ENCODE peak calls at places on chromosomes 16 and 17, in nine cellular contexts. W, S, M, O, Q, F, Y, Z and J are unnamed samples.

GRCh38 chr16:48459167-48459566 is 74.0 kb upstream of the SIAH1 start:
- DNase-seq in W (no peak), S (no peak), M (no peak), O (no peak), Q (no peak), F (no peak), Y (no peak), Z (no peak), J (no peak)

GRCh38 chr17:41322264-41322902 is 6.9 kb upstream of the KRTAP17-1 start:
- DNase-seq in W (no peak), S (no peak), M (peak), O (peak), Q (no peak), F (no peak), Y (no peak), Z (peak), J (no peak)

GRCh38 chr16:86791287-86792074 is 213.1 kb downstream of the FOXL1 start:
- DNase-seq in W (no peak), S (no peak), M (no peak), O (no peak), Q (no peak), F (no peak), Y (no peak), Z (no peak), J (no peak)

GRCh38 chr16:15928261-15929104 is 20.9 kb upstream of the ABCC1 start:
- DNase-seq in W (no peak), S (no peak), M (no peak), O (peak), Q (no peak), F (no peak), Y (no peak), Z (no peak), J (peak)

GRCh38 chr17:32488177-32488542 is 1.4 kb downstream of the CDK5R1 start:
- DNase-seq in W (peak), S (no peak), M (no peak), O (no peak), Q (no peak), F (no peak), Y (no peak), Z (no peak), J (no peak)

GRCh38 chr17:29019475-29020181 is 13.8 kb upstream of the SEZ6 start:
- DNase-seq in W (no peak), S (no peak), M (no peak), O (no peak), Q (peak), F (no peak), Y (peak), Z (no peak), J (peak)

GRCh38 chr17:29384901-29385300 is 5.3 kb upstream of the TAOK1 start:
- DNase-seq in W (no peak), S (no peak), M (no peak), O (no peak), Q (no peak), F (no peak), Y (no peak), Z (no peak), J (no peak)

GRCh38 chr17:2238432-2239169 is 65.0 kb downstream of the SMG6 start:
- DNase-seq in W (no peak), S (no peak), M (peak), O (no peak), Q (no peak), F (no peak), Y (no peak), Z (no peak), J (no peak)

GRCh38 chr17:44001461-44001920 is 2.9 kb upstream of the NAGS start:
- DNase-seq in W (no peak), S (no peak), M (no peak), O (peak), Q (no peak), F (peak), Y (no peak), Z (no peak), J (no peak)

GRCh38 chr16:68090109-68090508 is 4.9 kb downstream of the NFATC3 start:
- DNase-seq in W (no peak), S (no peak), M (no peak), O (no peak), Q (no peak), F (no peak), Y (no peak), Z (no peak), J (no peak)

GRCh38 chr17:56594528-56595418 is 1.3 kb downstream of the NOG start:
- DNase-seq in W (no peak), S (no peak), M (no peak), O (no peak), Q (no peak), F (no peak), Y (no peak), Z (peak), J (no peak)

GRCh38 chr16:58464916-58465731 is 34.8 kb upstream of the NDRG4 start:
- DNase-seq in W (no peak), S (no peak), M (no peak), O (no peak), Q (no peak), F (no peak), Y (no peak), Z (peak), J (no peak)

GRCh38 chr16:380837-381787 is 666 bp downstream of the PGAP6 start:
- DNase-seq in W (no peak), S (no peak), M (no peak), O (no peak), Q (no peak), F (no peak), Y (peak), Z (no peak), J (no peak)

GRCh38 chr17:63291243-63291642 is 154.9 kb downstream of the CYB561 start:
- DNase-seq in W (no peak), S (no peak), M (no peak), O (no peak), Q (no peak), F (no peak), Y (no peak), Z (no peak), J (no peak)

GRCh38 chr17:77146882-77147281 is 6.1 kb downstream of the SEC14L1 start:
- DNase-seq in W (peak), S (no peak), M (no peak), O (no peak), Q (peak), F (peak), Y (peak), Z (no peak), J (peak)

GRCh38 chr17:10777890-10778289 is 26.0 kb downstream of the TMEM238L start:
- DNase-seq in W (no peak), S (no peak), M (no peak), O (peak), Q (peak), F (no peak), Y (no peak), Z (no peak), J (no peak)

GRCh38 chr16:13902677-13903076 is 17.3 kb upstream of the ERCC4 start:
- DNase-seq in W (no peak), S (no peak), M (no peak), O (no peak), Q (no peak), F (no peak), Y (no peak), Z (no peak), J (no peak)

GRCh38 chr16:26680671-26681070 is 386.1 kb upstream of the C16orf82 start:
- DNase-seq in W (no peak), S (no peak), M (no peak), O (no peak), Q (no peak), F (no peak), Y (no peak), Z (no peak), J (no peak)

GRCh38 chr17:20236586-20237227 is 227.5 kb downstream of the SPECC1 start:
- DNase-seq in W (no peak), S (no peak), M (no peak), O (no peak), Q (no peak), F (no peak), Y (no peak), Z (no peak), J (no peak)

GRCh38 chr16:23949630-23950290 is 114.0 kb downstream of the PRKCB start:
- DNase-seq in W (peak), S (no peak), M (no peak), O (no peak), Q (peak), F (no peak), Y (peak), Z (no peak), J (peak)

DNA sequence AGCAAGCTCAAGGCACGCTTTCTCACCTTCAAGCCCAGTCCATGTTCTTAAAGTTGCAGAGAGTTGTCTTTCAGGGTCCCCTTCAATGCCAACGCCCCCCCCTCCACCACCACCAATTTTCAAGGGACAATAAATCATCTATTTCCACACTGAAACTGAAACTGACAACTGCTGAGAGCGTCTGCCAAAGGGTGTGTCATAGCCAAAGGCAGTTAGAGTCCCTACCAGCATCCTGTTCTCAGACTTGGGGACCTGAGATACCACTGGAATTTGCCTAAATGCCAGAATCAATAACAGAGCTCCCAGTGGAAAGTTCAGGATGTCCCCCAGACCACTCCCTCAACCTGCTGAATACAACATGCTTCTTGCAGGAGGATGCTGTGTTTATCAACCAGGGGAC is 133.2 kb upstream of the SOX9 start:
- DNase-seq in W (no peak), S (no peak), M (no peak), O (no peak), Q (no peak), F (no peak), Y (no peak), Z (no peak), J (no peak)
- TF ChIP-seq POLR2A in W (no peak), S (no peak), M (no peak), O (no peak), Q (no peak), F (no peak), Y (no peak), Z (no peak), J (no peak)

GRCh38 chr17:37389160-37389559 is 13.4 kb downstream of the C17orf78 start:
- DNase-seq in W (no peak), S (no peak), M (no peak), O (no peak), Q (no peak), F (no peak), Y (no peak), Z (no peak), J (no peak)

GRCh38 chr17:37388266-37388665 is 12.5 kb downstream of the C17orf78 start:
- DNase-seq in W (no peak), S (no peak), M (no peak), O (no peak), Q (no peak), F (no peak), Y (no peak), Z (no peak), J (no peak)

GRCh38 chr17:37391146-37391545 is 15.4 kb downstream of the C17orf78 start:
- DNase-seq in W (no peak), S (no peak), M (no peak), O (no peak), Q (no peak), F (no peak), Y (no peak), Z (no peak), J (no peak)

GRCh38 chr17:37393352-37393751 is 13.3 kb downstream of the ACACA start:
- DNase-seq in W (no peak), S (no peak), M (no peak), O (no peak), Q (no peak), F (no peak), Y (no peak), Z (no peak), J (no peak)

DNA sequence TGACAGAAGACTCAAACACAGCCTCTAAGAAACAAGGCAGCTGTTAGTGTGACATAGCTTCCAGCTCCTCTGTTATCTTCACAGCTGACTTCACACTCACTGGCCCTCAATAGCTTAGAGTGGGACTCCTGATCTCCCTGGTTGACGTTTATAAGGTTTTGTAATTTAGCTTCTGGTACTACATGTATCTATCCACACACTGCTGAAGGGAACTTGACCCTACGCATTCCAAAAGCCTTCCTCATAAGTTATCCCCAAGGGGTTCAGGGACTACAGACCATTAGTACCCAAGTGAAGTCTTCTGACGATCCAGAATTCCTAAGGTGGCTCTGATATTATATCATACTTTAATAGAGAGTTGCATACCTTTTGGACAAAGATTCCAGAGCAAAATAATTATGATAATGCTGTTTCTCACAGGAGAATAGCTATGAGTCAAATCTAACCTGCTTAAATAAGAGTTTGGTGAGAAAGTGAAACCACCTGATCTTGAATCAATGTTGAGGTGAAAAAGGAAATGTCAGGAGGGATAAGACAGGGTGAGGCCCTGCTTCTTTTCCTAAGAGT is 14.5 kb downstream of the ACACA start:
- DNase-seq in W (no peak), S (no peak), M (no peak), O (no peak), Q (no peak), F (no peak), Y (no peak), Z (no peak), J (no peak)
- H3K4me3 ChIP-seq in W (no peak), S (no peak), M (no peak), O (no peak), Q (no peak), F (no peak), Y (no peak), Z (no peak), J (no peak)

GRCh38 chr17:69417545-69418483 is 3.3 kb downstream of the MAP2K6 start:
- DNase-seq in W (no peak), S (no peak), M (no peak), O (no peak), Q (no peak), F (no peak), Y (no peak), Z (no peak), J (no peak)

GRCh38 chr17:69418535-69418934 is 4.0 kb downstream of the MAP2K6 start:
- DNase-seq in W (no peak), S (no peak), M (no peak), O (no peak), Q (no peak), F (no peak), Y (no peak), Z (no peak), J (no peak)

GRCh38 chr17:69412336-69412735 is 2.2 kb upstream of the MAP2K6 start:
- DNase-seq in W (no peak), S (no peak), M (no peak), O (no peak), Q (no peak), F (no peak), Y (no peak), Z (no peak), J (no peak)

GRCh38 chr17:69414408-69415274 is at the start of gene MAP2K6:
- DNase-seq in W (peak), S (peak), M (peak), O (peak), Q (peak), F (peak), Y (peak), Z (peak), J (peak)

DNA sequence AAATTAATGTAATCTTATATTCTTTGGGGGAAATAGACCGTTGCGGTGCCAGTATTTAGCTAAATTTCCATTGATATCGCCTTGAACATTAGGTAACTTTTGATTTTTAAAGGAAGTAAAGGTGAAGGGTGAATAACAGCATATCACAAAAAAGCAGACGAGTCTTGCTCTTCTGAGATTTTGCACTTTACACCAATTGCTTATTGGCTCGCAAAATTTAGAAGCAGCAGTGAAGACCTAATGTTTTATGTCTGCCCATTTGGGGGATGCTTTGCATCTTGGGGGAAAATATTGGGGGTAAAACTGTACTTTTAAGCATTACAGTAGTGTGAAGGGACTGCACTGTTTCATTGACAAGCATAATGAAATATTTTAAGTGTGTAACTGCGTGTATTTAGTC is 934 bp downstream of the MAP2K6 start:
- DNase-seq in W (no peak), S (no peak), M (no peak), O (no peak), Q (no peak), F (no peak), Y (no peak), Z (no peak), J (no peak)
- H3K27ac ChIP-seq in W (no peak), S (no peak), M (no peak), O (peak), Q (peak), F (no peak), Y (no peak), Z (peak), J (no peak)

GRCh38 chr16:28211758-28212531 is at the start of gene XPO6:
- DNase-seq in W (peak), S (peak), M (peak), O (peak), Q (peak), F (peak), Y (peak), Z (peak), J (peak)
- TF ChIP-seq POLR2A in W (peak), S (peak), M (peak), O (peak), Q (no peak), F (peak), Y (peak), Z (peak), J (peak)

DNA sequence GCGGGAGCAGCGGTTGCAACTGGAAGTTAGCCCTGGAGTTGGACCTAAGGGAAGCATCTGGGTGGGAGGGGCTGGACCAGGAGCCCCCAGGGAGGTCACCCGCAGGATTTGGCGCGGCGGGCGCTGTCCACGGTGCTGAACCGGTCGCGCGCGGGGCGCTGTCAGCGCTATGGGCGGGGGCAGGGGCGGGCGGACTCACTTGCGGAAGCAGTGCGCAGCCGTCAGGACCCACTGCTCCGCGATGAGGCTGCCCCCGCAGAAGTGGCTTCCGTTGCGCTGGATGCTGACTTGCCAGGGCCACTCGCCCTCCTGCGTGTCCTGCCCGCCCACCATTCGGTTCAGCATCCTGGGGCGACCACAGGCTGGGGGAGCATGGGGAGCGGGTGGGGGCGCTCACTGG is 4.5 kb downstream of the PRSS27 start:
- DNase-seq in W (peak), S (peak), M (peak), O (no peak), Q (peak), F (peak), Y (peak), Z (no peak), J (peak)
- H3K4me3 ChIP-seq in W (peak), S (no peak), M (no peak), O (no peak), Q (no peak), F (no peak), Y (no peak), Z (no peak), J (no peak)